ENCODE peak calls at places on chromosomes 12 and 14, in ten cellular contexts. U, M, P, H, A, D, N, S, E and R are unnamed samples.

GRCh38 chr12:79664518-79664917 is 26.2 kb downstream of the PAWR start:
- DNase-seq in U (no peak), E (no peak), A (no peak), H (no peak), P (no peak), S (no peak), N (no peak), D (no peak), M (no peak), R (no peak)

GRCh38 chr14:100530270-100531072 is 56.7 kb downstream of the BEGAIN start:
- DNase-seq in A (no peak), P (no peak), H (no peak), M (no peak), U (no peak), N (no peak), D (no peak), S (no peak), E (no peak), R (no peak)

GRCh38 chr14:72495668-72496067 is 398.2 kb downstream of the DPF3 start:
- DNase-seq in D (peak), P (no peak), A (no peak), S (no peak), H (no peak), E (no peak), M (no peak), U (no peak), N (no peak), R (no peak)

GRCh38 chr12:132063491-132063890 is 80.6 kb downstream of the DDX51 start:
- DNase-seq in N (no peak), U (no peak), M (no peak), E (no peak), H (no peak), A (no peak), D (no peak), P (no peak), S (no peak), R (no peak)

GRCh38 chr14:64801800-64802199 is 77.9 kb downstream of the SPTB start:
- DNase-seq in E (no peak), S (no peak), A (peak), U (no peak), D (peak), H (no peak), M (peak), P (no peak), N (no peak), R (no peak)

GRCh38 chr14:34711169-34711568 is 3.2 kb downstream of the CFL2 start:
- DNase-seq in U (no peak), S (no peak), H (no peak), A (peak), D (peak), N (peak), M (no peak), P (no peak), E (no peak), R (peak)

GRCh38 chr12:105331805-105332251 is 1.3 kb downstream of the C12orf75 start:
- DNase-seq in P (peak), N (no peak), D (no peak), E (no peak), H (no peak), U (no peak), S (no peak), A (peak), M (no peak), R (no peak)

GRCh38 chr12:86727151-86727550 is 471.0 kb upstream of the MGAT4C start:
- DNase-seq in D (peak), P (no peak), N (no peak), S (no peak), M (no peak), U (no peak), E (no peak), A (peak), H (no peak), R (no peak)

GRCh38 chr12:52225752-52226151 is 7.3 kb upstream of the KRT7 start:
- DNase-seq in E (no peak), U (no peak), S (no peak), D (no peak), M (no peak), H (no peak), P (no peak), N (no peak), A (no peak), R (no peak)

GRCh38 chr12:130787041-130787440 is 52.0 kb downstream of the STX2 start:
- DNase-seq in U (no peak), D (no peak), P (no peak), S (no peak), H (no peak), A (no peak), M (no peak), E (no peak), N (no peak), R (no peak)

GRCh38 chr12:75944097-75944904 is 87.3 kb downstream of the PHLDA1 start:
- DNase-seq in A (no peak), D (peak), N (peak), M (peak), U (no peak), P (no peak), S (no peak), H (no peak), E (no peak), R (peak)

GRCh38 chr12:111405149-111405855 is 421 bp upstream of the SH2B3 start:
- DNase-seq in U (peak), H (peak), E (peak), S (peak), N (peak), A (peak), P (peak), D (peak), M (peak), R (peak)

GRCh38 chr14:30621354-30621953 is 665 bp upstream of the SCFD1 start:
- DNase-seq in M (peak), P (no peak), E (peak), S (no peak), D (peak), U (no peak), A (peak), H (no peak), N (no peak), R (no peak)

GRCh38 chr12:98561846-98562245 is 31.6 kb upstream of the SLC25A3 start:
- DNase-seq in N (no peak), H (no peak), S (no peak), A (no peak), D (no peak), E (no peak), U (no peak), M (no peak), P (no peak), R (no peak)

GRCh38 chr14:60506985-60507829 is 1.7 kb upstream of the SIX6 start:
- DNase-seq in D (no peak), H (no peak), P (no peak), N (no peak), M (no peak), A (no peak), U (no peak), E (no peak), S (no peak), R (no peak)

GRCh38 chr12:125076103-125076502 is 10.9 kb downstream of the AACS start:
- DNase-seq in S (no peak), M (no peak), A (no peak), U (no peak), D (no peak), N (no peak), H (no peak), P (no peak), E (no peak), R (no peak)

GRCh38 chr12:54383041-54383609 is 1.4 kb downstream of the ZNF385A start:
- DNase-seq in H (no peak), M (no peak), U (no peak), E (no peak), N (peak), D (peak), A (no peak), S (no peak), P (no peak), R (peak)

GRCh38 chr12:82519508-82519907 is 161.2 kb downstream of the METTL25 start:
- DNase-seq in N (no peak), U (no peak), P (no peak), E (no peak), M (no peak), D (no peak), S (no peak), H (no peak), A (no peak), R (no peak)

GRCh38 chr14:74913986-74914573 is 9.0 kb downstream of the RPS6KL1 start:
- DNase-seq in D (peak), S (no peak), P (no peak), A (peak), H (no peak), E (no peak), U (peak), N (no peak), M (peak), R (peak)

GRCh38 chr12:52249041-52249461 is 16.0 kb downstream of the KRT7 start:
- DNase-seq in D (no peak), M (peak), N (no peak), P (no peak), E (no peak), A (no peak), S (no peak), H (no peak), U (peak), R (no peak)

GRCh38 chr14:65431951-65432350 is 19.4 kb downstream of the FUT8 start:
- DNase-seq in N (no peak), D (peak), U (no peak), A (no peak), E (no peak), M (no peak), S (no peak), P (no peak), H (no peak), R (no peak)

GRCh38 chr12:104921340-104921739 is 36.8 kb downstream of the SLC41A2 start:
- DNase-seq in N (no peak), U (no peak), H (no peak), P (no peak), D (no peak), M (no peak), S (no peak), A (no peak), E (no peak), R (no peak)

GRCh38 chr14:89024691-89025090 is 200.2 kb downstream of the TTC8 start:
- DNase-seq in M (no peak), H (no peak), D (no peak), A (no peak), S (no peak), N (no peak), P (no peak), U (no peak), E (no peak), R (no peak)

GRCh38 chr12:116876151-116876869 is 4.9 kb downstream of the HRK start:
- DNase-seq in P (no peak), S (no peak), M (no peak), N (no peak), U (no peak), E (no peak), D (no peak), H (no peak), A (no peak), R (no peak)

GRCh38 chr14:34214961-34215360 is 247.1 kb downstream of the SPTSSA start:
- DNase-seq in U (no peak), M (no peak), H (no peak), D (no peak), A (no peak), N (no peak), P (no peak), E (no peak), S (no peak), R (no peak)

GRCh38 chr12:57550628-57551549 is 1.0 kb downstream of the KIF5A start:
- DNase-seq in A (no peak), P (no peak), M (no peak), E (no peak), S (no peak), D (no peak), N (no peak), H (no peak), U (no peak), R (no peak)

GRCh38 chr14:104196461-104197180 is 58.2 kb downstream of the KIF26A start:
- DNase-seq in A (no peak), P (no peak), D (no peak), S (no peak), M (peak), E (no peak), H (no peak), U (no peak), N (no peak), R (no peak)

GRCh38 chr12:90076851-90077319 is 368.2 kb upstream of the ATP2B1 start:
- DNase-seq in S (no peak), E (no peak), H (no peak), N (no peak), A (no peak), D (no peak), U (no peak), P (no peak), M (no peak), R (no peak)

GRCh38 chr12:79360936-79361335 is 329.8 kb downstream of the PAWR start:
- DNase-seq in U (no peak), S (no peak), E (no peak), D (no peak), A (peak), N (no peak), P (no peak), M (no peak), H (no peak), R (no peak)

GRCh38 chr12:57887631-57888406 is 41.3 kb upstream of the CTDSP2 start:
- DNase-seq in H (no peak), E (no peak), U (peak), A (peak), S (no peak), N (no peak), M (no peak), P (peak), D (peak), R (no peak)

GRCh38 chr14:58749066-58749669 is 111.4 kb downstream of the DACT1 start:
- DNase-seq in H (no peak), D (peak), N (peak), A (peak), M (peak), S (peak), E (no peak), P (peak), U (no peak), R (peak)

GRCh38 chr12:5038781-5039311 is 4.8 kb upstream of the KCNA5 start:
- DNase-seq in A (no peak), M (no peak), N (no peak), U (no peak), S (no peak), D (no peak), E (no peak), H (no peak), P (no peak), R (no peak)

GRCh38 chr12:124720019-124720686 is 143.5 kb downstream of the SCARB1 start:
- DNase-seq in S (no peak), A (peak), M (no peak), N (no peak), D (peak), H (no peak), E (no peak), U (no peak), P (peak), R (no peak)

GRCh38 chr14:102445641-102446040 is 63.9 kb downstream of the ANKRD9 start:
- DNase-seq in A (no peak), U (no peak), P (no peak), H (no peak), D (no peak), S (no peak), N (no peak), M (no peak), E (no peak), R (no peak)

GRCh38 chr12:26383041-26383440 is 187.7 kb downstream of the SSPN start:
- DNase-seq in N (no peak), U (no peak), E (no peak), A (no peak), M (no peak), S (no peak), P (no peak), D (no peak), H (no peak), R (no peak)

GRCh38 chr14:69693145-69693544 is 73.8 kb upstream of the SRSF5 start:
- DNase-seq in U (no peak), P (peak), S (no peak), D (no peak), E (no peak), M (peak), A (no peak), H (no peak), N (no peak), R (no peak)

GRCh38 chr12:104740668-104741067 is 217.4 kb downstream of the SLC41A2 start:
- DNase-seq in N (no peak), H (no peak), P (no peak), D (no peak), A (no peak), U (no peak), M (no peak), S (no peak), E (no peak), R (no peak)

GRCh38 chr14:65991124-65991523 is 495.0 kb upstream of the CCDC196 start:
- DNase-seq in S (no peak), U (no peak), P (no peak), N (no peak), M (no peak), E (no peak), D (no peak), H (no peak), A (no peak), R (no peak)

GRCh38 chr14:90040411-90040810 is 21.4 kb upstream of the KCNK13 start:
- DNase-seq in A (no peak), U (no peak), H (no peak), D (no peak), S (no peak), P (no peak), N (no peak), E (no peak), M (no peak), R (no peak)